ENCODE peak calls at places on chromosome 10, in ten cellular contexts. K, G, P, E, C, I, O, Z, T and Y are unnamed samples.

GRCh38 chr10:29689001-29689400 is 54.2 kb upstream of the SVIL start:
- DNase-seq in K (peak), G (no peak), P (no peak), E (no peak), C (peak), I (no peak), O (no peak), Z (peak), T (no peak), Y (no peak)

GRCh38 chr10:100085596-100085995 is 3.9 kb upstream of the CPN1 start:
- DNase-seq in K (no peak), G (no peak), P (no peak), E (no peak), C (no peak), I (no peak), O (no peak), Z (no peak), T (no peak), Y (no peak)

GRCh38 chr10:61918989-61919388 is 17.5 kb downstream of the ARID5B start:
- DNase-seq in K (no peak), G (no peak), P (no peak), E (no peak), C (no peak), I (no peak), O (no peak), Z (no peak), T (no peak), Y (no peak)

GRCh38 chr10:74382643-74383042 is 231.6 kb downstream of the ADK start:
- DNase-seq in K (no peak), G (no peak), P (no peak), E (no peak), C (no peak), I (no peak), O (no peak), Z (no peak), T (no peak), Y (no peak)

GRCh38 chr10:1123198-1123597 is 67.0 kb downstream of the WDR37 start:
- DNase-seq in K (peak), G (no peak), P (no peak), E (no peak), C (no peak), I (no peak), O (no peak), Z (peak), T (no peak), Y (no peak)

GRCh38 chr10:68192113-68192512 is 39.8 kb downstream of the ATOH7 start:
- DNase-seq in K (no peak), G (no peak), P (no peak), E (no peak), C (no peak), I (no peak), O (no peak), Z (no peak), T (no peak), Y (no peak)

GRCh38 chr10:87864497-87865059 is 1.2 kb downstream of the PTEN start:
- DNase-seq in K (no peak), G (no peak), P (no peak), E (no peak), C (no peak), I (no peak), O (no peak), Z (peak), T (no peak), Y (no peak)

GRCh38 chr10:110821508-110821907 is 50.2 kb upstream of the PDCD4 start:
- DNase-seq in K (no peak), G (no peak), P (no peak), E (no peak), C (no peak), I (no peak), O (no peak), Z (peak), T (peak), Y (no peak)

GRCh38 chr10:15068802-15069201 is 19.8 kb downstream of the ACBD7 start:
- DNase-seq in K (peak), G (no peak), P (no peak), E (no peak), C (peak), I (no peak), O (no peak), Z (peak), T (no peak), Y (no peak)

GRCh38 chr10:68406111-68406814 is 814 bp downstream of the RUFY2 start:
- DNase-seq in K (peak), G (peak), P (peak), E (peak), C (peak), I (peak), O (peak), Z (peak), T (no peak), Y (peak)

DNA sequence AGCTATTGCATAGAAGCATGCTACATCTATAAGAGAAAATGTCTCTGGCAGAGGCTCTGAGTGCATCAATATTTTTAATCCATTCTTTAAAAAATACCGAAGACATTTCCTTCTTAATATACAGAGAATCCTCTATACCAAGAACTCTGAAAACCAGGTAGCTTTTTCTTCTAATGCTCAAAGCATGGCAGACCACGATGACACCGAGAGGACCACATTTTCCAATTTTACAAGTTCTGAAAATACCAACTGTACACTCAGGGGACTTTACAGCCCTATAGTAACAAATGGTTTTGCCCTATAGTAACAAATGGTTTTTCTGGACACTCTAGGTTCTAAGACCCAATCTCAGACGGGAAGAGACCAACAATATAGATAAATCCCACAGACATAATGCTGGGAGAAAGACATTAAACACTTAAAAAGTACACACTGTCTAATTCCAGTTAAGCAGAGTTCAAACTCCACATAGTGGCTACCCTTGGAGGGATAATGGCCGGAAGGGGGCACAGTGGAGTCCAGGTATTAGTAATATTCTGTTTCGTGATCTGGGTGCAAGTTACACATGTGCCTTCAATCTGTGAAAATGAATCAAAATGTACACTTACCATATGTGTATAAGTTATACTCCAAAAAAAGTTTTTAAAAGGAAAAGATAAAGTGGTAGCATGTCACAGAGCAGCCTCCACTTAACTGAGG is 26.2 kb downstream of the CCDC6 start:
- DNase-seq in K (no peak), G (no peak), P (no peak), E (no peak), C (no peak), I (no peak), O (no peak), Z (no peak), T (no peak), Y (no peak)
- TF ChIP-seq CTCF in K (no peak), G (no peak), P (no peak), E (no peak), C (no peak), I (no peak), O (no peak), Z (no peak), T (no peak), Y (no peak)

GRCh38 chr10:43781480-43782361 is 133.0 kb upstream of the ZNF32 start:
- DNase-seq in K (peak), G (no peak), P (peak), E (no peak), C (peak), I (peak), O (no peak), Z (peak), T (no peak), Y (no peak)

GRCh38 chr10:43782814-43783213 is 134.1 kb upstream of the ZNF32 start:
- DNase-seq in K (no peak), G (no peak), P (no peak), E (no peak), C (no peak), I (no peak), O (no peak), Z (no peak), T (no peak), Y (no peak)

GRCh38 chr10:43790147-43790546 is 141.5 kb upstream of the ZNF32 start:
- DNase-seq in K (no peak), G (no peak), P (no peak), E (no peak), C (no peak), I (no peak), O (no peak), Z (no peak), T (no peak), Y (no peak)

DNA sequence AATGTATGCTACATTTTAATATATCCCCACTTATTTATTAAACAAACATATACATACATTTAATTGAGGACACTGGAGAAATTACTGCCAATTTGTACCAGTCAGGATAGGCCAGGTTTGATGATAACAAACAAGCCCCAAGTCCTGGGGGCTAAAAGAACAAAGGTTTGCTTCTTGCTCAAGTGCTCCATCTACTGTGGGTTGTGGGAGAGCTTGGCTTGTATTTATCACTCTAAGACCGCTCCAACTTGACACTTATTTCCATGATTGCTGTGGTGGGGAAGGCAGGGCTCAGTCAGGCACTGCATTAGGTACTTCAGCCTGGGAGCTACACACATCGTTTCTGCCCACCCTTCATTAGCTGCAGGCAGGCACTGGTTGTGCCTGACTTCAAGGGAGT is 136.6 kb upstream of the ZNF32 start:
- DNase-seq in K (peak), G (no peak), P (no peak), E (no peak), C (no peak), I (no peak), O (no peak), Z (no peak), T (no peak), Y (no peak)
- TF ChIP-seq CTCF in K (peak), G (peak), P (no peak), E (no peak), C (peak), I (no peak), O (no peak), Z (peak), T (no peak), Y (no peak)

GRCh38 chr10:13518076-13518692 is 10.6 kb downstream of the BEND7 start:
- DNase-seq in K (peak), G (no peak), P (no peak), E (peak), C (peak), I (no peak), O (no peak), Z (no peak), T (no peak), Y (no peak)
- TF ChIP-seq CTCF in K (peak), G (no peak), P (no peak), E (no peak), C (peak), I (no peak), O (no peak), Z (peak), T (no peak), Y (peak)

DNA sequence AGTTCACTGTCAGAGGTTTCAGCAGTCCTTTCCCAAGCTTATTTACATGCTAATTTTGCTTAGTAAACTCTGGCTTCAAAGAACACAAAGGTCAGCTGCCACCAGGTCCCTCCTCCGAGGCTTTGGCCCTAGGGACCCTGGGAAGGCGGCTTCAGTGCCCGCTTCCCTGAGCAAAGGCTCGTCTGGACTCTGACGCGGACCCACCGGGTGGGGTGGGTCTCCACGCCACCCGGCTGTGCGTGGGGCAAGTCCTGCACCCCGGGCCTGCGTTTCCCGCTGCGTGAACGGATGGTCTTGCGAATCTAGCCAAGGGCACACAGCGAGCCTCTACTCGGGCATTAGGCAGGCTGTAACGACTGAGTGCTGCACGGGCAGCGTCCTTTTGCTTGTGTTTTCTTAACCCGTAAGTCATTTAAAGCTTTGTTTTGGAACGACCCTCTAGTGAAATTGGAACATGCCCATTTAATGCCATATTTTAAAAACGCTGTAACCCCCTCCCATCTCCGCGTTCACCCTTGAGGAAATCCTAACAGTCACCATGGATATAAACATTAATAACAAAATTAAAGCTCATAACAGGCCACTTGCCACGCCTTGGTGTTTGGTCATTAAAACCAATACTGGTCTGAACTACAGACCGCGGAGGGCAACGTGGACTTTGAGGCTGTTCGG is 830 bp downstream of the BNIP3 start:
- DNase-seq in K (peak), G (no peak), P (no peak), E (no peak), C (no peak), I (peak), O (no peak), Z (peak), T (no peak), Y (no peak)
- TF ChIP-seq CTCF in K (no peak), G (no peak), P (no peak), E (no peak), C (no peak), I (no peak), O (no peak), Z (no peak), T (no peak), Y (no peak)

GRCh38 chr10:132453470-132453861 is 56.5 kb downstream of the PWWP2B start:
- DNase-seq in K (no peak), G (no peak), P (no peak), E (no peak), C (no peak), I (peak), O (no peak), Z (no peak), T (no peak), Y (no peak)
- TF ChIP-seq CTCF in K (no peak), G (peak), P (no peak), E (peak), C (no peak), I (no peak), O (no peak), Z (no peak), T (no peak), Y (peak)

GRCh38 chr10:78155722-78156121 is 122.1 kb downstream of the RPS24 start:
- DNase-seq in K (no peak), G (no peak), P (no peak), E (no peak), C (no peak), I (no peak), O (no peak), Z (no peak), T (no peak), Y (no peak)
- TF ChIP-seq CTCF in K (no peak), G (no peak), P (no peak), E (peak), C (no peak), I (no peak), O (no peak), Z (peak), T (no peak), Y (peak)

DNA sequence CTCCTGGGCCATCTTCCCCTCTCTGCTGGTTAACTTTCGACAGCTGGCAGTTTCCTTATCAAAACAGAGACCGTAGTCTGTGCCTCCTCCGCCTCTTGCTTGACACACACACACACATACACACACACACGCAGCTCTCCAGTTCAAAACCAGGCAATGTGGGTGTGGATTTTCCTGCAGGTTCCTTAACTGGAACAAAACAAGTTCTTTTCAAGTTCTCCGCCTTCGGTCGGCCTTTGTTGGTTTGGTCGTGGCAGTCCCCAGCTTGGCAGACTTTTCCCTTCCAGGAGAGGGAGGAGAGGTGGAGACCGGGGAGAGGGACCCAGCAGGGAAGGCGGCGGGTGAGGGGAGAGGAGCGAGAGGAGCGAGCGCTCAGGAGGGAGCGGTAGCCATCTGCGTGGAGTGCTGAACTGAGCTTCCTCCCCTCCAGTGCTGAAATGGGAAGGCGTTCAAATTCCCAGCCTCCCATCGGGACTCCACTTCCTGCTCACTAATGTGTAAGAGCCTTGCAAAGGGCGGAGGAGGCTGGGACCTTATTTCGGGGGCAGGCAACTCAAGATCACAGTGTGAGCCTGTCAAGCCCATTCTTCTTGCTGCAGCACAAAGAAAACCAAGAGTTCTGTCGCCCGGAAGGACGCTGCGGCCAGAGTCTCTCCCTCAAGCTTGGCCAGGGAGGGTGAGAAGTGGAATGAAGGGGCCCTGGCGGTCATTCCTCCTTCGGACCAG is 120.6 kb downstream of the PRPF18 start:
- DNase-seq in K (peak), G (peak), P (peak), E (peak), C (peak), I (peak), O (peak), Z (peak), T (peak), Y (peak)
- TF ChIP-seq CTCF in K (no peak), G (no peak), P (no peak), E (no peak), C (peak), I (no peak), O (no peak), Z (peak), T (no peak), Y (no peak)

GRCh38 chr10:123270806-123271205 is 116.6 kb downstream of the BUB3 start:
- DNase-seq in K (no peak), G (no peak), P (no peak), E (no peak), C (no peak), I (no peak), O (no peak), Z (no peak), T (peak), Y (no peak)

GRCh38 chr10:123270221-123270620 is 116.0 kb downstream of the BUB3 start:
- DNase-seq in K (peak), G (no peak), P (no peak), E (no peak), C (peak), I (no peak), O (no peak), Z (peak), T (no peak), Y (no peak)

GRCh38 chr10:123269675-123270074 is 115.5 kb downstream of the BUB3 start:
- DNase-seq in K (no peak), G (no peak), P (no peak), E (no peak), C (no peak), I (no peak), O (no peak), Z (no peak), T (no peak), Y (no peak)

GRCh38 chr10:123274513-123275182 is 120.4 kb downstream of the BUB3 start:
- DNase-seq in K (no peak), G (no peak), P (no peak), E (no peak), C (no peak), I (no peak), O (no peak), Z (no peak), T (peak), Y (no peak)

DNA sequence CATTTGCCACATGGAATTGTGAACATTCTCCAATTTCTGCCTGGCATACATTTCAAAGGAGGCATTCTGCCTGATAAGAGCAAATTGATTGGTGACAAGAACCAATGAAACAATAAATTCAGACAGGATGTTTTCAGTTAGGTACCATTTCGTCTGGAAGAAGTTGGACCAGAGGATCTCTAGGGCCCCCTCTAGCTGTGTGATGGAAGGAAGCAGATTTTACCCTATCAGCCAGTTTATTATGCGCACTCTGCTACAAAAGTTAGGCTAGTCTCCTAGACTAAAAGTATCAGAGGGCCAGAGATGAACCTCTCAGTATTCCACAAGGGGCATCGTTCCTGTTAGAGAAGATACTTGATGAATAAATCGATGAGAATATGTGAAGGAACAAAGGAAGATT is 118.0 kb downstream of the BUB3 start:
- DNase-seq in K (no peak), G (no peak), P (no peak), E (no peak), C (no peak), I (no peak), O (no peak), Z (no peak), T (no peak), Y (no peak)
- TF ChIP-seq CTCF in K (peak), G (no peak), P (no peak), E (no peak), C (peak), I (no peak), O (no peak), Z (peak), T (no peak), Y (peak)